ENCODE peak calls at places on chromosome 4, in nine cellular contexts. X is IMR-90, Z is body of pancreas, Y is astrocyte, K is mucosa of descending colon, G is suprapubic skin, E is ovary, L is psoas muscle, V is SK-N-SH. T is an unnamed sample. For H3K4me1, the result is how much of the 10 kb centered on the place peaks cover.

GRCh38 chr4:86737244-86737643 is 111.9 kb downstream of the SLC10A6 start:
- DNase-seq in X (no peak), Z (no peak), Y (no peak), K (no peak), G (no peak), E (no peak), L (no peak), V (no peak), T (no peak)

GRCh38 chr4:175954685-175955084 is 111.0 kb upstream of the WDR17 start:
- DNase-seq in X (no peak), Z (peak), Y (no peak), K (no peak), G (no peak), E (no peak), L (no peak), V (no peak), T (no peak)

GRCh38 chr4:162015090-162015489 is 148.7 kb downstream of the FSTL5 start:
- DNase-seq in X (peak), Z (no peak), Y (peak), K (no peak), G (no peak), E (no peak), L (no peak), V (no peak), T (no peak)

GRCh38 chr4:110518889-110519490 is 43.0 kb downstream of the ENPEP start:
- DNase-seq in X (peak), Z (peak), Y (no peak), K (no peak), G (no peak), E (no peak), L (no peak), V (peak), T (no peak)

GRCh38 chr4:7158081-7158750 is 34.1 kb upstream of the SORCS2 start:
- DNase-seq in X (no peak), Z (no peak), Y (no peak), K (no peak), G (peak), E (peak), L (no peak), V (no peak), T (no peak)

GRCh38 chr4:167903291-167903721 is 189.0 kb upstream of the ANXA10 start:
- DNase-seq in X (peak), Z (no peak), Y (peak), K (no peak), G (no peak), E (no peak), L (no peak), V (no peak), T (no peak)

GRCh38 chr4:22477136-22477793 is 38.6 kb downstream of the ADGRA3 start:
- DNase-seq in X (no peak), Z (no peak), Y (no peak), K (no peak), G (no peak), E (no peak), L (no peak), V (no peak), T (no peak)

GRCh38 chr4:104490770-104491395 is 3.8 kb downstream of the CXXC4 start:
- DNase-seq in X (peak), Z (peak), Y (peak), K (peak), G (no peak), E (peak), L (peak), V (peak), T (peak)

GRCh38 chr4:154982187-154983047 is 201.3 kb downstream of the RBM46 start:
- DNase-seq in X (peak), Z (peak), Y (peak), K (no peak), G (no peak), E (peak), L (peak), V (peak), T (peak)

GRCh38 chr4:52572936-52573485 is 86.1 kb downstream of the USP46 start:
- DNase-seq in X (peak), Z (no peak), Y (peak), K (no peak), G (no peak), E (no peak), L (no peak), V (no peak), T (no peak)

GRCh38 chr4:132266374-132266773 is 882.7 kb upstream of the PCDH10 start:
- DNase-seq in X (no peak), Z (no peak), Y (no peak), K (no peak), G (no peak), E (no peak), L (no peak), V (no peak), T (no peak)

GRCh38 chr4:3461515-3462291 is 1.4 kb upstream of the DOK7 start:
- DNase-seq in X (no peak), Z (peak), Y (no peak), K (peak), G (no peak), E (no peak), L (peak), V (no peak), T (peak)

GRCh38 chr4:3300198-3300671 is 7.4 kb downstream of the RGS12 start:
- DNase-seq in X (no peak), Z (no peak), Y (no peak), K (no peak), G (peak), E (no peak), L (no peak), V (peak), T (no peak)

GRCh38 chr4:185381794-185382193 is 13.9 kb downstream of the LRP2BP start:
- DNase-seq in X (peak), Z (no peak), Y (no peak), K (no peak), G (no peak), E (no peak), L (no peak), V (no peak), T (no peak)

GRCh38 chr4:152010680-152011079 is 249.9 kb upstream of the GATB start:
- DNase-seq in X (no peak), Z (no peak), Y (no peak), K (no peak), G (no peak), E (no peak), L (no peak), V (no peak), T (no peak)

GRCh38 chr4:104693601-104694201 is 199.0 kb upstream of the CXXC4 start:
- DNase-seq in X (peak), Z (no peak), Y (no peak), K (no peak), G (no peak), E (no peak), L (no peak), V (peak), T (no peak)

GRCh38 chr4:70586841-70587240 is 5.2 kb upstream of the AMBN start:
- DNase-seq in X (no peak), Z (no peak), Y (no peak), K (no peak), G (no peak), E (no peak), L (no peak), V (no peak), T (no peak)

GRCh38 chr4:189278559-189279165 is 662.0 kb upstream of the FRG1 start:
- DNase-seq in X (peak), Z (no peak), Y (no peak), K (no peak), G (no peak), E (no peak), L (no peak), V (no peak), T (no peak)

GRCh38 chr4:71411976-71412375 is 73.2 kb downstream of the SLC4A4 start:
- DNase-seq in X (peak), Z (no peak), Y (peak), K (no peak), G (no peak), E (no peak), L (no peak), V (no peak), T (no peak)

GRCh38 chr4:27490747-27491146 is 630.1 kb downstream of the STIM2 start:
- DNase-seq in X (no peak), Z (no peak), Y (no peak), K (no peak), G (no peak), E (no peak), L (no peak), V (no peak), T (no peak)

GRCh38 chr4:88765729-88766128 is 68.1 kb upstream of the NAP1L5 start:
- DNase-seq in X (peak), Z (peak), Y (peak), K (no peak), G (no peak), E (no peak), L (peak), V (no peak), T (peak)

GRCh38 chr4:123250843-123251242 is 145.8 kb upstream of the SPRY1 start:
- DNase-seq in X (peak), Z (peak), Y (peak), K (no peak), G (no peak), E (peak), L (peak), V (peak), T (peak)

GRCh38 chr4:106245176-106245575 is 70.8 kb downstream of the TBCK start:
- DNase-seq in X (peak), Z (no peak), Y (no peak), K (no peak), G (no peak), E (no peak), L (no peak), V (no peak), T (no peak)

GRCh38 chr4:176492648-176493302 is 173.0 kb downstream of the SPCS3 start:
- DNase-seq in X (peak), Z (no peak), Y (peak), K (no peak), G (no peak), E (no peak), L (no peak), V (no peak), T (no peak)

GRCh38 chr4:156941940-156942548 is 29.6 kb downstream of the PDGFC start:
- DNase-seq in X (peak), Z (peak), Y (peak), K (peak), G (no peak), E (peak), L (no peak), V (no peak), T (no peak)

GRCh38 chr4:152346979-152347378 is 188.9 kb downstream of the FBXW7 start:
- DNase-seq in X (no peak), Z (no peak), Y (no peak), K (no peak), G (no peak), E (no peak), L (no peak), V (no peak), T (no peak)

GRCh38 chr4:74934822-74935326 is 2.0 kb downstream of the PARM1 start:
- DNase-seq in X (no peak), Z (no peak), Y (no peak), K (no peak), G (no peak), E (peak), L (no peak), V (no peak), T (no peak)

GRCh38 chr4:86400216-86400615 is 40.4 kb upstream of the MAPK10 start:
- DNase-seq in X (peak), Z (no peak), Y (no peak), K (no peak), G (no peak), E (no peak), L (no peak), V (no peak), T (no peak)

GRCh38 chr4:77043507-77044131 is 32.2 kb downstream of the CCNI start:
- DNase-seq in X (peak), Z (no peak), Y (no peak), K (no peak), G (no peak), E (no peak), L (no peak), V (no peak), T (no peak)

GRCh38 chr4:7842384-7843279 is 97.0 kb downstream of the AFAP1 start:
- DNase-seq in X (peak), Z (peak), Y (peak), K (no peak), G (no peak), E (peak), L (peak), V (no peak), T (no peak)

GRCh38 chr4:122831515-122832196 is 5.0 kb downstream of the FGF2 start:
- DNase-seq in X (peak), Z (no peak), Y (peak), K (no peak), G (no peak), E (no peak), L (no peak), V (no peak), T (no peak)

GRCh38 chr4:145909773-145910172 is 28.9 kb downstream of the ZNF827 start:
- DNase-seq in X (no peak), Z (peak), Y (no peak), K (no peak), G (no peak), E (no peak), L (no peak), V (no peak), T (no peak)

GRCh38 chr4:139943277-139943676 is 210.7 kb downstream of the MAML3 start:
- DNase-seq in X (no peak), Z (no peak), Y (peak), K (no peak), G (no peak), E (no peak), L (no peak), V (no peak), T (no peak)

GRCh38 chr4:37393889-37394288 is 149.3 kb downstream of the NWD2 start:
- DNase-seq in X (no peak), Z (no peak), Y (no peak), K (no peak), G (no peak), E (no peak), L (no peak), V (no peak), T (no peak)

GRCh38 chr4:76023381-76023780 is at the start of gene CXCL10:
- DNase-seq in X (peak), Z (no peak), Y (no peak), K (no peak), G (no peak), E (no peak), L (no peak), V (no peak), T (no peak)

GRCh38 chr4:142817442-142817841 is 28.7 kb downstream of the INPP4B start:
- DNase-seq in X (peak), Z (peak), Y (peak), K (no peak), G (no peak), E (no peak), L (peak), V (no peak), T (no peak)

GRCh38 chr4:111989817-111990216 is 155.4 kb upstream of the FAM241A start:
- DNase-seq in X (no peak), Z (no peak), Y (no peak), K (no peak), G (no peak), E (no peak), L (no peak), V (no peak), T (no peak)

GRCh38 chr4:63693321-63693720 is 715.9 kb downstream of the TECRL start:
- DNase-seq in X (no peak), Z (no peak), Y (no peak), K (no peak), G (no peak), E (no peak), L (no peak), V (no peak), T (no peak)

GRCh38 chr4:37244583-37245390 is at the start of gene NWD2:
- DNase-seq in X (no peak), Z (no peak), Y (no peak), K (peak), G (no peak), E (peak), L (no peak), V (peak), T (no peak)

DNA sequence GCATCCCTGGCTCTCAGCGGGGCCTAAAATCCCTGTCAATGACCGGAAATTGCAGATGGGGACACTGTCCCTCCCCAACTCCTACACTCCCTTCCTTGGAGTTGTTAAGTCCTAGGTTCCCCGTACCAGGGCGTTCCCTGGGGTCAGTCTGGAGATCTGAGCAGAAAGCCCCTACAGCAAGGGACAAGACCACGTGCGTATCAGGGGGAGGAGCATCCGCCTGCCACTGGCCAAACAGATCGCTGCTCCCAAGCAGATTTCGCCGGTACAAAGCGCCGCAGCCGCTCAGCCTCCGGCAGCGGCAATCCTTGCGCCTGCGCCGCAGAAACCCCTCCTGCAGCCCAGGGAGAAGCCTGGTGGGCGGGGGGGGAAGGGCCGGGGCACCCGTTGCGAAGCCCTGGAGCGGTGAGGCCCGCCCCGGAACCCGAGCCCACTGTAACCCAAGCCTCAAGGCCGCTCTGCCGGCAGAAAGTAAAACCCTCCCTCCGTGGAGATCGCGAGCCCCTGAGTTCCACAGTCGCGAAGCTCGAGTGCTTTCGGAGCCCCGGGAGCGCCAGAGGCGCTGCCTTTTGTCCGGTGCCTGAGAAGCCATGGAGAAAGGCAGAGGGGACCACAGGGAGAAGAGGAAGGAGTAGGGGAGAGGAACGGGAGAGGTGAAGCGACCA is 2.7 kb downstream of the CRMP1 start:
- DNase-seq in X (peak), Z (peak), Y (peak), K (no peak), G (no peak), E (no peak), L (no peak), V (peak), T (no peak)
- H3K4me1 ChIP-seq in X (under half), Z (under half), Y (under half), K (under half), G (under half), E (under half), L (under half), V (under half), T (under half)

DNA sequence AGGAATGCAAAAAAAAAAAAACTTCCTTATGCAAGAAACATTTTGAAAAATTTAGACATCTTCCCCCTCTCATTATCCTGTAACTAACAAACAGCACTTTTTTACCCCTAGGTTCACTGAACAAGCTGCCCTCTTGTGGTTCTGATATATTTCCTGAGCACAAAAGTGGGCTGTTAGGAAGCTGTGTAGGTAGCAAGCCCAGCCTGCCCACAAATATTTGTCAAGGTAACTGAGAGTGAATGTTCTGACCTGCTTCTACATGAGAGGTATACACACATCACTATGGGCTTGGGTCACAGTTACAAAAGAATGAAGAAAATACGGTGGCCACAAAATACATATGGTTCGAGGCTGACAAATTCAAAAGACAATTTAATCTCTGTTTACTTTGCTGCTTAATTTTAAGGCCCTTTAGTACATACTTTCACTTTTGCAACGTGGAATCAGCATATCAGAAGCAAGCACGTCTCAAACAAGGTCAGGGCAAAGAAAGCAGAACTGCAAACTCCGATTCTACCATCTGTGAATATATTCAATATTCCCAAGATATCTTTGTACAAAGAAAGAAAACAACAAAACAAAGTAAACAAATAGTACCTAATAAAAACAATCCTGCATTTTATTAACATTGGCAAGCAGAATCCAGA is 78.6 kb downstream of the RBM47 start:
- DNase-seq in X (peak), Z (peak), Y (peak), K (no peak), G (no peak), E (no peak), L (no peak), V (no peak), T (no peak)
- H3K4me3 ChIP-seq in X (peak), Z (no peak), Y (no peak), K (no peak), G (peak), E (no peak), L (peak), V (no peak), T (peak)

DNA sequence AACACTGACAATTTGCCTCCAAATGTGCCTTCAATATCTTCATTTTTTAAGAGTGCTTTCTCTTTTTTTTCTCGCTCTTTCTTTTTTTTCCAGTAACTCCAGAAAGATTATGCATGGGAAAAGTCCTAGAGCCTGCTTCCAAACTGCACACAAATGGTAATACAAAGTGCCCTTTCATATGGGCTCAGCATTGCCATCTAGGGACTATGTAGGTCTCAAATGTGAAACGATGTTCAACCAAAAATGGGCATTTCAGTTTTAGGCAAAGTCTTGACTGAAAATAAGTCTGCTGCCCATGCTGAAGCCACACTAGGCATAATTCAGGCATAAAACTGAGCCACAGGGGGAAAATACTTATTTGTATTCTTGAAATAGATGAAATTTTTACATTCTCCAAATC is 65.6 kb downstream of the SYNPO2 start:
- DNase-seq in X (peak), Z (no peak), Y (peak), K (no peak), G (no peak), E (no peak), L (no peak), V (no peak), T (no peak)
- TF ChIP-seq CTCF in X (peak), Z (peak), Y (peak), K (no peak), G (no peak), E (no peak), L (no peak), V (peak), T (peak)

GRCh38 chr4:128358231-128358902 is 70.8 kb upstream of the PGRMC2 start:
- DNase-seq in X (peak), Z (no peak), Y (peak), K (no peak), G (no peak), E (no peak), L (no peak), V (no peak), T (no peak)

GRCh38 chr4:128359422-128359821 is 71.8 kb upstream of the PGRMC2 start:
- DNase-seq in X (no peak), Z (no peak), Y (no peak), K (no peak), G (no peak), E (no peak), L (no peak), V (no peak), T (no peak)

GRCh38 chr4:128358903-128359260 is 71.3 kb upstream of the PGRMC2 start:
- DNase-seq in X (no peak), Z (no peak), Y (no peak), K (no peak), G (no peak), E (no peak), L (no peak), V (no peak), T (no peak)

GRCh38 chr4:128355301-128355700 is 67.7 kb upstream of the PGRMC2 start:
- DNase-seq in X (no peak), Z (no peak), Y (no peak), K (no peak), G (no peak), E (no peak), L (no peak), V (peak), T (peak)

DNA sequence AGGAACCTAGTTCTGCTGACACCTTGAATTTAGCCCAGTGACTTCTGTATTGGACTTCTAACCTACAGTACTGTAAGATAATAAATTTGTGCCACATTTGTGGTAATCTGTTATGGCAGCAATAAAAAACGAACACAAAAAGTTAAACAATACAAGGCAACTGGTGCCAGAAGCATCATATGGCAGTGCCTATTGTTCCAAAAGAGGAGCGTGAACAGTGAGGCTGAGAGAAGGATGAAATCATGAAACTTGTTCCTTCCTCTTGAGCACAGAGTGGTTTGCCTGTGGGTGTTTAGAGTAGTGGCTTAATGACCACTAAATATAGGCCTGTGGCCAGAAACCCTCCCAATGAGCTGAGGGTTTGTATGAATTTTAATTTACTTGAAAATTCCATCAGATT is 69.7 kb upstream of the PGRMC2 start:
- DNase-seq in X (no peak), Z (no peak), Y (no peak), K (no peak), G (no peak), E (no peak), L (no peak), V (no peak), T (no peak)
- H3K4me1 ChIP-seq in X (under half), Z (under half), Y (under half), K (under half), G (under half), E (under half), L (under half), V (under half), T (half or more)

GRCh38 chr4:1033840-1034551 is 22.6 kb downstream of the FGFRL1 start:
- DNase-seq in X (peak), Z (no peak), Y (peak), K (no peak), G (no peak), E (peak), L (peak), V (no peak), T (peak)
- H3K4me3 ChIP-seq in X (no peak), Z (no peak), Y (no peak), K (no peak), G (peak), E (peak), L (no peak), V (no peak), T (peak)

GRCh38 chr4:53620956-53621355 is 29.7 kb upstream of the LNX1 start:
- DNase-seq in X (no peak), Z (no peak), Y (no peak), K (no peak), G (no peak), E (no peak), L (no peak), V (no peak), T (no peak)
- TF ChIP-seq CTCF in X (no peak), Z (no peak), Y (no peak), K (no peak), G (no peak), E (no peak), L (no peak), V (peak), T (no peak)